ENCODE peak calls at places on chromosomes 7 and 10, in four cellular contexts. One of them, this sample, is unnamed.

GRCh38 chr7:111364413-111364812 is 197.9 kb downstream of the IMMP2L start:
- DNase-seq in CD4-positive, alpha-beta memory T cell: no peak
- DNase-seq in GM23248: peak; percentile 53
- DNase-seq in heart right ventricle: no peak
- DNase-seq in this sample: no peak

GRCh38 chr10:73871915-73872710 is 2.2 kb downstream of the CAMK2G start:
- DNase-seq in CD4-positive, alpha-beta memory T cell: no peak
- DNase-seq in GM23248: peak; percentile 68
- DNase-seq in heart right ventricle: no peak
- DNase-seq in this sample: no peak

GRCh38 chr10:75469018-75469616 is 37.7 kb downstream of the LRMDA start:
- DNase-seq in CD4-positive, alpha-beta memory T cell: no peak
- DNase-seq in GM23248: peak; percentile 97
- DNase-seq in heart right ventricle: no peak
- DNase-seq in this sample: peak; percentile 72

GRCh38 chr7:66696774-66697191 is 43.8 kb upstream of the RABGEF1 start:
- DNase-seq in CD4-positive, alpha-beta memory T cell: no peak
- DNase-seq in GM23248: peak; percentile 57
- DNase-seq in heart right ventricle: peak; percentile 35
- DNase-seq in this sample: no peak

GRCh38 chr7:151308256-151308655 is 33.4 kb upstream of the NUB1 start:
- DNase-seq in CD4-positive, alpha-beta memory T cell: no peak
- DNase-seq in GM23248: no peak
- DNase-seq in heart right ventricle: no peak
- DNase-seq in this sample: peak; percentile 32

GRCh38 chr7:38190010-38190409 is 12.0 kb downstream of the STARD3NL start:
- DNase-seq in CD4-positive, alpha-beta memory T cell: no peak
- DNase-seq in GM23248: peak; percentile 67
- DNase-seq in heart right ventricle: no peak
- DNase-seq in this sample: no peak

GRCh38 chr7:136441835-136442234 is 426.6 kb upstream of the CHRM2 start:
- DNase-seq in CD4-positive, alpha-beta memory T cell: no peak
- DNase-seq in GM23248: no peak
- DNase-seq in heart right ventricle: no peak
- DNase-seq in this sample: no peak

GRCh38 chr7:4824120-4824775 is 37.6 kb downstream of the PAPOLB start:
- DNase-seq in CD4-positive, alpha-beta memory T cell: no peak
- DNase-seq in GM23248: no peak
- DNase-seq in heart right ventricle: no peak
- DNase-seq in this sample: no peak

GRCh38 chr7:43905209-43905946 is 1.0 kb downstream of the URGCP start:
- DNase-seq in CD4-positive, alpha-beta memory T cell: no peak
- DNase-seq in GM23248: peak; percentile 63
- DNase-seq in heart right ventricle: no peak
- DNase-seq in this sample: no peak

GRCh38 chr7:20219062-20219445 is 1.9 kb upstream of the MACC1 start:
- DNase-seq in CD4-positive, alpha-beta memory T cell: no peak
- DNase-seq in GM23248: no peak
- DNase-seq in heart right ventricle: no peak
- DNase-seq in this sample: no peak

GRCh38 chr7:80721880-80722595 is 83.6 kb downstream of the CD36 start:
- DNase-seq in CD4-positive, alpha-beta memory T cell: no peak
- DNase-seq in GM23248: peak; percentile 93
- DNase-seq in heart right ventricle: no peak
- DNase-seq in this sample: peak; percentile 70

GRCh38 chr10:17023386-17024298 is 106.0 kb downstream of the CUBN start:
- DNase-seq in CD4-positive, alpha-beta memory T cell: peak; percentile 87
- DNase-seq in GM23248: peak; percentile 100
- DNase-seq in heart right ventricle: no peak
- DNase-seq in this sample: peak; percentile 87

GRCh38 chr10:103493362-103493871 is at the start of gene NEURL1:
- DNase-seq in CD4-positive, alpha-beta memory T cell: peak; percentile 27
- DNase-seq in GM23248: peak; percentile 60
- DNase-seq in heart right ventricle: no peak
- DNase-seq in this sample: no peak

GRCh38 chr7:131027287-131027773 is 293.3 kb upstream of the KLF14 start:
- DNase-seq in CD4-positive, alpha-beta memory T cell: peak; percentile 39
- DNase-seq in GM23248: peak; percentile 97
- DNase-seq in heart right ventricle: peak; percentile 30
- DNase-seq in this sample: peak; percentile 74

GRCh38 chr7:143345428-143345900 is 17.0 kb downstream of the FAM131B start:
- DNase-seq in CD4-positive, alpha-beta memory T cell: peak; percentile 60
- DNase-seq in GM23248: peak; percentile 52
- DNase-seq in heart right ventricle: peak; percentile 48
- DNase-seq in this sample: no peak

GRCh38 chr10:75657351-75657750 is 225.9 kb downstream of the LRMDA start:
- DNase-seq in CD4-positive, alpha-beta memory T cell: no peak
- DNase-seq in GM23248: no peak
- DNase-seq in heart right ventricle: no peak
- DNase-seq in this sample: no peak

GRCh38 chr7:123757095-123757494 is 8.3 kb upstream of the WASL start:
- DNase-seq in CD4-positive, alpha-beta memory T cell: no peak
- DNase-seq in GM23248: peak; percentile 26
- DNase-seq in heart right ventricle: no peak
- DNase-seq in this sample: no peak

DNA sequence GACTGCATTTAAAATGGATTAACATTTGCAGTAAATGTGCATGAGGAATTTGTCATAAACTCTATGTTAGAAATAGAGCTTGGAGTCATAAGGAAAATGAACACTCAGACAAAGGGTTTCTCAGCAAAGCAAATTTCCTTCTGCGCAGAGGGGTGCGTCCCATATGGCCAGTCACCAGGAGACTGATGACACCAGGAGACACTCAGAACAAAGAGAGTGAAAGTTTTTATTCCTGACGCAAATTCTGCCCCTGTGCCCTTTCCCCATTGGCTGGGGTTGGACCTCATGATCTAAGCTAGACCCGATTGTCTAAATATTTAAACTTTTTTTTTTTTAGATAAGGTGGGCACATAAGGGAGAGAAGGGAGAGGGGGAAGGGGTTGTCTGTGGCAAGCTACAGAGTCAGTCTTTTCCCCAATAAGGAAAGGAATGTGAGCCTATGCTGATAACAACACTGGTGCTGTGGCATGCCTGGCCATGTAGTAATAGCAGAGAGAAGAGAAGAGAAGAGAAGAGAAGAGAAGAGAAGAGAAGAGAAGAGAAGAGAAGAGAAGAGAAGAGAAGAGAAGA is 202.0 kb downstream of the POM121L12 start:
- DNase-seq in CD4-positive, alpha-beta memory T cell: no peak
- DNase-seq in GM23248: no peak
- DNase-seq in heart right ventricle: no peak
- DNase-seq in this sample: no peak
- H3K4me3 ChIP-seq in CD4-positive, alpha-beta memory T cell: no peak overlapping the region
- H3K4me3 ChIP-seq in GM23248: no peak overlapping the region
- H3K4me3 ChIP-seq in heart right ventricle: peak overlapping the region; percentile 22
- H3K4me3 ChIP-seq in this sample: peak overlapping the region; percentile 38

GRCh38 chr7:140451716-140452115 is 27.6 kb downstream of the MKRN1 start:
- DNase-seq in CD4-positive, alpha-beta memory T cell: no peak
- DNase-seq in GM23248: no peak
- DNase-seq in heart right ventricle: no peak
- DNase-seq in this sample: no peak

GRCh38 chr7:140453273-140453672 is 26.0 kb downstream of the MKRN1 start:
- DNase-seq in CD4-positive, alpha-beta memory T cell: no peak
- DNase-seq in GM23248: no peak
- DNase-seq in heart right ventricle: no peak
- DNase-seq in this sample: no peak

GRCh38 chr7:140447841-140448240 is 31.5 kb downstream of the MKRN1 start:
- DNase-seq in CD4-positive, alpha-beta memory T cell: no peak
- DNase-seq in GM23248: no peak
- DNase-seq in heart right ventricle: no peak
- DNase-seq in this sample: no peak

GRCh38 chr7:140446467-140446866 is 32.8 kb downstream of the MKRN1 start:
- DNase-seq in CD4-positive, alpha-beta memory T cell: no peak
- DNase-seq in GM23248: no peak
- DNase-seq in heart right ventricle: no peak
- DNase-seq in this sample: no peak

DNA sequence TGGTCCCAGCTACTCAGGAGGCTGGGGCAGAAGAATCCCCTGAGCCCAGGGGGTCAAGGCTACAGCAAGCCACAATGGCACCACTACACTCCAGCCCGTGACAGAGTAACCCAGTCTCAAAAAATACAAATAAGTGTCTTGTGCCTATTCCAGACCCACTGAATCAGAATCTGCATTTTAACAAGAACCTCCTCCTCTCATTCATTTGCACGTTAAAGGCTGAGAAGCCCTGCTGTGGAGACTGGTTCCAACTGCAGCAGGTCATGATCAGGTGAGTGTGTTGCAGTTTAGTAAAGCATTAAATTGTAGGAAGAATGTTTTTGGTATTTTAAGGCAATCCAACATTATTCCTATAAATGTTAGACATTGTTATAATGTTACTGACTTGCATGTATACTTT is 30.5 kb downstream of the MKRN1 start:
- DNase-seq in CD4-positive, alpha-beta memory T cell: no peak
- DNase-seq in GM23248: no peak
- DNase-seq in heart right ventricle: no peak
- DNase-seq in this sample: no peak
- H3K4me3 ChIP-seq in CD4-positive, alpha-beta memory T cell: no peak overlapping the region
- H3K4me3 ChIP-seq in GM23248: no peak overlapping the region
- H3K4me3 ChIP-seq in heart right ventricle: no peak overlapping the region
- H3K4me3 ChIP-seq in this sample: no peak overlapping the region

DNA sequence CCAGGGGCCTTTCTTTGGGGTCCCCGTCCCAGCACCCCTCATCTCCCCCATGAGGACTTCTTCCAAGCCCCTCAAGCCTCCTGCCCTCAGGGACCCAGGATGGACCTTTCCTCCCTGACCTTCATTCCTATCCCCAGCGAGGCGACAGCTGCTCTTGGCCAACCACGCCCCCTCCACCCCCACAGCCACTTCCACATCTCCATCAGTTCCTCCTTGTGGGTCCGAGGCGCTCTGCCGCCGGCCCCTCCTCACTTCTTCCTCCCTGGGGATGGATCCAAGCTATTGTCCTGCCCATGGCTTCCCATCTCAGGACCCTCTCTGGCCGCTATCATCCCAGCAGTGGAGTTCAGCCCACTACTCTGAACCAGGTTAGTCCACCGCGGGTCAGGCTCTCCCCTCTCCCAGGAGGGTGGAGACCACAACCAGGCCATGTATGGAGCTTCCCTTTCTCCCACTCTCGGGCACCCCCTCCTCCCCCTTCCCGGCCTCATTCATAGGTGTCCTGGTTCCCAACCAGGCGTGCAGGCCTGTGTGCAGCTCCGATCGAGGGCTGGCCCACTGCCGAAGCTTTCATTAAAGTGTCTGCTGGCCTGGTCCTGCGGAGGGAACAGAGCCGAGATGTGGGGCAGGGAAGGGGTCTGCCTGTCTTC is 1.7 kb upstream of the SH2B2 start:
- DNase-seq in CD4-positive, alpha-beta memory T cell: no peak
- DNase-seq in GM23248: no peak
- DNase-seq in heart right ventricle: peak; percentile 50
- DNase-seq in this sample: peak; percentile 64
- H3K4me3 ChIP-seq in CD4-positive, alpha-beta memory T cell: no peak overlapping the region
- H3K4me3 ChIP-seq in GM23248: no peak overlapping the region
- H3K4me3 ChIP-seq in heart right ventricle: peak overlapping the region; percentile 95
- H3K4me3 ChIP-seq in this sample: peak overlapping the region; percentile 67

GRCh38 chr10:92153-92552 is 43.1 kb upstream of the TUBB8 start:
- DNase-seq in CD4-positive, alpha-beta memory T cell: no peak
- DNase-seq in GM23248: no peak
- DNase-seq in heart right ventricle: no peak
- DNase-seq in this sample: no peak
- H3K4me3 ChIP-seq in CD4-positive, alpha-beta memory T cell: no peak overlapping the region
- H3K4me3 ChIP-seq in GM23248: no peak overlapping the region
- H3K4me3 ChIP-seq in heart right ventricle: no peak overlapping the region
- H3K4me3 ChIP-seq in this sample: no peak overlapping the region